ENCODE peak calls at places on chromosomes 2 and 18, in five cellular contexts. Z is sigmoid colon, V is suprapubic skin, L is endodermal cell, O is SK-N-SH. W is an unnamed sample.

GRCh38 chr2:147364597-147364996 is 480.2 kb upstream of the ACVR2A start:
- DNase-seq in L (no peak), V (no peak), Z (no peak), O (no peak), W (no peak)

GRCh38 chr18:64271264-64271663 is 122.4 kb upstream of the LINC00305 start:
- DNase-seq in O (no peak), Z (no peak), V (no peak), L (no peak), W (no peak)

GRCh38 chr18:22346968-22347611 is 70.6 kb downstream of the CTAGE1 start:
- DNase-seq in L (peak; percentile 90), O (no peak), Z (peak; percentile 71), V (no peak), W (no peak)

GRCh38 chr2:216849987-216850386 is 9.9 kb downstream of the TNP1 start:
- DNase-seq in O (no peak), L (no peak), V (no peak), Z (peak; percentile 75), W (peak; percentile 67)

GRCh38 chr18:67043276-67043675 is 439.4 kb upstream of the CDH19 start:
- DNase-seq in V (no peak), Z (no peak), L (peak; percentile 53), O (no peak), W (peak; percentile 7)

GRCh38 chr2:159982842-159983785 is 79.3 kb downstream of the PLA2R1 start:
- DNase-seq in L (peak; percentile 58), O (no peak), Z (no peak), V (no peak), W (no peak)

GRCh38 chr2:213723051-213723560 is 438.8 kb downstream of the SPAG16 start:
- DNase-seq in V (no peak), O (no peak), L (peak; percentile 50), Z (no peak), W (peak; percentile 25)

GRCh38 chr2:154639997-154640396 is 58.5 kb upstream of the KCNJ3 start:
- DNase-seq in O (no peak), Z (no peak), V (no peak), L (no peak), W (no peak)

GRCh38 chr2:6824962-6825361 is 40.7 kb downstream of the CMPK2 start:
- DNase-seq in Z (peak; percentile 72), O (peak; percentile 50), V (no peak), L (no peak), W (peak; percentile 77)

GRCh38 chr18:6404834-6405233 is 9.9 kb downstream of the L3MBTL4 start:
- DNase-seq in Z (no peak), L (no peak), V (no peak), O (no peak), W (no peak)

GRCh38 chr2:74691955-74692354 is 37.9 kb downstream of the SEMA4F start:
- DNase-seq in O (no peak), L (no peak), V (no peak), Z (no peak), W (no peak)

GRCh38 chr18:31489311-31489710 is 8.7 kb upstream of the DSG2 start:
- DNase-seq in L (no peak), O (no peak), V (no peak), Z (no peak), W (no peak)

GRCh38 chr2:173537694-173538093 is 183.0 kb downstream of the CDCA7 start:
- DNase-seq in V (no peak), O (no peak), Z (no peak), L (no peak), W (no peak)

GRCh38 chr18:44744206-44745180 is 63.8 kb downstream of the SETBP1 start:
- DNase-seq in V (no peak), L (peak; percentile 81), Z (peak; percentile 75), O (peak; percentile 84), W (peak; percentile 79)

GRCh38 chr2:185221-185620 is 78.6 kb downstream of the SH3YL1 start:
- DNase-seq in Z (no peak), V (no peak), O (no peak), L (no peak), W (no peak)

GRCh38 chr2:196697825-196698224 is 58.3 kb downstream of the CCDC150 start:
- DNase-seq in L (no peak), O (no peak), V (no peak), Z (no peak), W (no peak)

GRCh38 chr18:50011813-50012445 is 183.0 kb downstream of the MYO5B start:
- DNase-seq in Z (no peak), O (no peak), L (no peak), V (no peak), W (no peak)

GRCh38 chr2:31193066-31193396 is 24.3 kb downstream of the CAPN14 start:
- DNase-seq in Z (no peak), L (peak; percentile 69), V (no peak), O (no peak), W (no peak)

GRCh38 chr2:241965931-241966412 is 96.4 kb downstream of the RTP5 start:
- DNase-seq in L (peak; percentile 70), O (no peak), V (no peak), Z (peak; percentile 75), W (peak; percentile 47)

GRCh38 chr18:28175047-28175929 is 1.6 kb downstream of the CDH2 start:
- DNase-seq in Z (peak; percentile 60), O (peak; percentile 71), L (peak; percentile 83), V (no peak), W (peak; percentile 54)

GRCh38 chr2:59266453-59266852 is 1025.3 kb upstream of the FANCL start:
- DNase-seq in O (no peak), Z (no peak), L (no peak), V (no peak), W (no peak)

GRCh38 chr2:188976545-188977268 is 2.5 kb downstream of the COL3A1 start:
- DNase-seq in L (no peak), V (no peak), O (no peak), Z (no peak), W (no peak)

GRCh38 chr2:188975497-188976102 is 1.4 kb downstream of the COL3A1 start:
- DNase-seq in V (no peak), L (no peak), O (no peak), Z (peak; percentile 86), W (no peak)

GRCh38 chr2:188971316-188971930 is 2.8 kb upstream of the COL3A1 start:
- DNase-seq in O (no peak), Z (no peak), L (no peak), V (no peak), W (no peak)

GRCh38 chr2:188973650-188974049 is 523 bp upstream of the COL3A1 start:
- DNase-seq in V (no peak), L (no peak), Z (no peak), O (no peak), W (no peak)

DNA sequence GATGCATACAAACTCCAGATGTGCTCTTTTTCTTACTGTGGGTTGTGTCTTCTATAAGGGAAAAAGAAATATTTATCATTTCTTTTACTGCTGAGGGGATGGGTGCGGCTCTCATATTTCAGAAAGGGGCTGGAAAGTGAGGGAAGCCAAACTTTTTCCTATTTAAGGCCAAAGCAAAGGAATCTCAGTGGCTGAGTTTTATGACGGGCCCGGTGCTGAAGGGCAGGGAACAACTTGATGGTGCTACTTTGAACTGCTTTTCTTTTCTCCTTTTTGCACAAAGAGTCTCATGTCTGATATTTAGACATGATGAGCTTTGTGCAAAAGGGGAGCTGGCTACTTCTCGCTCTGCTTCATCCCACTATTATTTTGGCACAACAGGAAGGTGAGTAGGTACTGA is at the start of gene COL3A1:
- DNase-seq in V (no peak), Z (peak; percentile 75), O (no peak), L (no peak), W (no peak)
- H3K4me3 ChIP-seq in V (peak within 1 kb of the TSS; percentile 45), Z (peak within 1 kb of the TSS; percentile 60), O (peak within 1 kb of the TSS; percentile 60), L (no peak within 1 kb of the TSS), W (no peak within 1 kb of the TSS)

GRCh38 chr2:54557211-54557600 is 101.1 kb downstream of the SPTBN1 start:
- DNase-seq in O (no peak), Z (no peak), L (no peak), V (no peak), W (no peak)
- H3K9me3 ChIP-seq in O (no peaks in the 10 kb centered on the region), Z (no peaks in the 10 kb centered on the region), L (no peaks in the 10 kb centered on the region), V (no peaks in the 10 kb centered on the region), W (no peaks in the 10 kb centered on the region)

GRCh38 chr18:12027480-12027879 is 46.2 kb downstream of the IMPA2 start:
- DNase-seq in L (no peak), O (no peak), Z (peak; percentile 25), V (peak; percentile 53), W (no peak)

GRCh38 chr18:12028040-12028628 is 46.8 kb downstream of the IMPA2 start:
- DNase-seq in Z (peak; percentile 53), V (no peak), L (peak; percentile 63), O (no peak), W (no peak)

GRCh38 chr18:12027046-12027445 is 45.7 kb downstream of the IMPA2 start:
- DNase-seq in O (no peak), Z (peak; percentile 66), V (peak; percentile 74), L (no peak), W (no peak)

GRCh38 chr18:12029786-12030571 is 48.7 kb downstream of the IMPA2 start:
- DNase-seq in L (no peak), V (no peak), O (no peak), Z (peak; percentile 64), W (no peak)

GRCh38 chr18:12028674-12029073 is 47.4 kb downstream of the IMPA2 start:
- DNase-seq in V (no peak), O (peak; percentile 31), L (peak; percentile 28), Z (peak; percentile 59), W (peak; percentile 79)
- H3K4me1 ChIP-seq in V (peaks cover 73% of the 10 kb centered on the region), O (no peaks in the 10 kb centered on the region), L (peaks cover 15% of the 10 kb centered on the region), Z (peaks cover 17% of the 10 kb centered on the region), W (no peaks in the 10 kb centered on the region)

GRCh38 chr2:181953773-181954537 is 31.7 kb upstream of the PPP1R1C start:
- DNase-seq in V (peak; percentile 82), O (peak; percentile 67), Z (no peak), L (peak; percentile 91), W (peak; percentile 40)
- H3K4me3 ChIP-seq in V (peak overlapping the region; percentile 41), O (peak overlapping the region; percentile 20), Z (peak overlapping the region; percentile 31), L (peak overlapping the region; percentile 68), W (peak overlapping the region; percentile 20)

GRCh38 chr2:170237572-170238120 is 59.7 kb downstream of the MYO3B start:
- DNase-seq in O (no peak), V (no peak), L (no peak), Z (no peak), W (no peak)
- H3K9me3 ChIP-seq in O (no peaks in the 10 kb centered on the region), V (no peaks in the 10 kb centered on the region), L (no peaks in the 10 kb centered on the region), Z (no peaks in the 10 kb centered on the region), W (no peaks in the 10 kb centered on the region)

DNA sequence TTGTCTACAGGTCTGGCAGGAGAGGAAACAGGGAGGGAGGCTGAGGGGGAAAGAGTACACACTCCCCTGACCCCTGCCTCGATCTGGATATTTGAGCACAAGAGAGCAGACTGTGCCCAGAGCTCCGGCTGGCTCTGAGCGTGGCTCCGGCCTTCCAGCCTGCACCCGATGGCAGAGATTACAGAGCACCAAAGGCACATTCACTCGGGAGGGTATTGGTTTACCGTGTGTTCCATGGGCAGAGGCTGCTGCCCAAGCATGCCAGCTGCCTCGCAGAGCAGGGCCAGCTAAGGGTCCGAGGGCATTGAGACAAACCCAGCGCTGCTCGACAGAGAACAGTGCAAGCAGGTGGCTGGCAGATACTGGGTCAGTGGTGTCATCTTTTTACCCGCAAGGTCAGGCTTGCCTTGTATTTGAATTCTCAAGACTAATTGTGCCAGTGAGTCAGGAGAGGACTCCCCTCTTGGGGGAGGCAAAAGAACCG is 132.2 kb downstream of the TNS1 start:
- DNase-seq in V (no peak), Z (no peak), L (no peak), O (peak; percentile 49), W (no peak)
- H3K4me1 ChIP-seq in V (peaks cover 4% of the 10 kb centered on the region), Z (peaks cover 92% of the 10 kb centered on the region), L (no peaks in the 10 kb centered on the region), O (peaks cover 9% of the 10 kb centered on the region), W (no peaks in the 10 kb centered on the region)

GRCh38 chr2:180728928-180729559 is 251.4 kb upstream of the UBE2E3 start:
- DNase-seq in O (no peak), L (no peak), Z (no peak), V (no peak), W (no peak)
- H3K4me3 ChIP-seq in O (no peak overlapping the region), L (no peak overlapping the region), Z (no peak overlapping the region), V (no peak overlapping the region), W (no peak overlapping the region)